ENCODE peak calls at places on chromosome 10, in four cellular contexts. C, H, P and V are unnamed samples.

GRCh38 chr10:69715156-69715898 is 85.3 kb downstream of the FAM241B start:
- DNase-seq in C (no peak), H (no peak), P (peak), V (no peak)

GRCh38 chr10:9275861-9276260 is 1221.4 kb downstream of the GATA3 start:
- DNase-seq in C (no peak), H (no peak), P (no peak), V (no peak)

GRCh38 chr10:131277969-131278368 is 33.6 kb downstream of the TCERG1L start:
- DNase-seq in C (no peak), H (no peak), P (no peak), V (no peak)

GRCh38 chr10:61662794-61663259 is at the start of gene CABCOCO1:
- DNase-seq in C (peak), H (peak), P (peak), V (peak)

GRCh38 chr10:58513189-58514101 is 773 bp downstream of the BICC1 start:
- DNase-seq in C (no peak), H (peak), P (peak), V (no peak)

GRCh38 chr10:69320521-69320920 is 42.2 kb downstream of the HK1 start:
- DNase-seq in C (no peak), H (no peak), P (no peak), V (no peak)

GRCh38 chr10:94011296-94011695 is 17.6 kb downstream of the PLCE1 start:
- DNase-seq in C (no peak), H (no peak), P (no peak), V (peak)

GRCh38 chr10:48981310-48981907 is 41.8 kb upstream of the LRRC18 start:
- DNase-seq in C (peak), H (peak), P (peak), V (peak)

GRCh38 chr10:100890696-100891271 is 22.0 kb upstream of the SLF2 start:
- DNase-seq in C (no peak), H (no peak), P (peak), V (peak)

GRCh38 chr10:3779146-3779707 is 5.8 kb downstream of the KLF6 start:
- DNase-seq in C (no peak), H (no peak), P (peak), V (peak)

GRCh38 chr10:20743935-20744334 is 153.2 kb downstream of the NEBL start:
- DNase-seq in C (no peak), H (no peak), P (no peak), V (no peak)

GRCh38 chr10:87575851-87576250 is 71.2 kb downstream of the MINPP1 start:
- DNase-seq in C (no peak), H (no peak), P (no peak), V (no peak)

GRCh38 chr10:88008866-88009470 is 145.5 kb downstream of the PTEN start:
- DNase-seq in C (no peak), H (no peak), P (peak), V (no peak)

GRCh38 chr10:108852211-108852610 is 1071.1 kb downstream of the XPNPEP1 start:
- DNase-seq in C (no peak), H (no peak), P (no peak), V (no peak)

GRCh38 chr10:119541459-119542356 is 811 bp downstream of the RGS10 start:
- DNase-seq in C (no peak), H (no peak), P (peak), V (peak)

GRCh38 chr10:10870523-10871241 is 147.0 kb upstream of the CELF2 start:
- DNase-seq in C (no peak), H (peak), P (peak), V (no peak)
- H2BK12ac ChIP-seq in C (no peak), H (no peak), P (peak), V (no peak)

GRCh38 chr10:71739368-71739900 is 19.9 kb upstream of the C10orf105 start:
- DNase-seq in C (no peak), H (no peak), P (no peak), V (no peak)

GRCh38 chr10:71741671-71742070 is 22.1 kb upstream of the C10orf105 start:
- DNase-seq in C (no peak), H (no peak), P (no peak), V (no peak)

GRCh38 chr10:71742301-71743098 is 22.9 kb upstream of the C10orf105 start:
- DNase-seq in C (no peak), H (no peak), P (no peak), V (no peak)

GRCh38 chr10:71741029-71741428 is 21.5 kb upstream of the C10orf105 start:
- DNase-seq in C (no peak), H (no peak), P (no peak), V (no peak)

DNA sequence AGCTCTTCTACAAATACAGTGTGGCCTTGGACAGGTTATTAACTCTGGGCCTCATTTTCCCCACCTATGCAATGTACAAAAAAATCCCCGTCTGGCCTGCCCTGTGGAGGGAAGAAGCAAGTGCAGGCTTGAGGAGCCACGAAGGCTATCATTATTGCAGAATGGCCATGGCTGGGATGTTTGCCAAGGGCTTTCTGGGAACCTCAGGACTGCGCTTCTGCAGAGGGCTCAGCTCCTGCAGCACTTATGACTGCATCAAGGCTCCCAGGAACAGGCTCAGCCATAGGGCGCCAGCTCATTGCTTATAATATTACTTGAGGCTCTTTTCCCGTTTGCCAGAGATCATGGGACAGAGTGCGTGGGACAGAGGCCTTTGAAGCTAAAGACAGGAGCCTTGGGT is 20.5 kb upstream of the C10orf105 start:
- DNase-seq in C (no peak), H (no peak), P (peak), V (peak)
- H3K4ac ChIP-seq in C (no peak), H (no peak), P (no peak), V (no peak)

DNA sequence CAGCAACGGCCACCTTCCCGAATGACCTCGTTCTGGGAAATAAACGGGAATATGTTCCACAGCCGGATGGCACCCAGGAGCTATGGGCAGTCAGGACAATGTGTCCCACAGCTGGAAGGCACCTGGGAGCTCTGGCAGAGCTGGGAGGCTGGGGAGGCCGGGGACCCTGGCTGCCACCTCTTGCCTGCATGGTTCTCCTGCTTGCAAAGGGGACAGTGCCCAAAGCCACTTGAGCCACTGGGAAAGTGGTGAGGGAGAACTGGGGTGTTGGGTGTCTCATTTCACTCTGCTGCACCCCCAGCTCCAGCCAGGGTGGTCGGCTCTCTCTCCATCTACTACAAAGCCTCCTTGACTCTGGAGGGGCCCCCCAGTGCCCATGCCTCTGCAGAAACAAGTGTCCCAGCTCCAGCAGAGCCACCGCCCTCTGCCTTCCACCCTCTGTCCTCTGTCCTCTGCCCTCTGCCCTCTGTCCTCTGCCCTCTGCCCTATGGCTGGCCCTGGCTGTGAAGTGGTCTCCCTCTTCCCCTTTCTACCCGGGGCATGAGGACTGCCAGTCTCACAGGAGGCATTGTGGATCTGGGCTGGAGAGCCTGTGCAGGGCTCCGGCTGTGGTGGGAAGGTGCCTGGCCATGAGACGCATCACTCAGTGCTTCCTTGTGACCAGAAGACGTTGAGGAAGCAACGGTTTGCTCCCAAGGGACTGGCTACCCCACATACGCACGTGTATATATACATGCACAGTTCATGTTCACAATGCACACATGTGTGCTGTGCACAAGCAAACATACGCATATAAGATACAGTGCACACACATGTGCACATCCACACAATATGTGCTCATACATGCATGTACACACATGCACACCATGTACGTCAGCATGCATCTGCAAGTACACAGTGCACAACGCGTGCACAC is 21.5 kb upstream of the INPP5A start:
- DNase-seq in C (no peak), H (no peak), P (no peak), V (no peak)
- H2BK12ac ChIP-seq in C (peak), H (peak), P (peak), V (peak)

GRCh38 chr10:29576681-29577080 is 58.1 kb downstream of the SVIL start:
- DNase-seq in C (no peak), H (no peak), P (no peak), V (peak)
- H3K4ac ChIP-seq in C (no peak), H (no peak), P (no peak), V (peak)

GRCh38 chr10:104120061-104120460 is 1.9 kb upstream of the SFR1 start:
- DNase-seq in C (no peak), H (no peak), P (no peak), V (peak)

GRCh38 chr10:104120512-104120902 is 1.5 kb upstream of the SFR1 start:
- DNase-seq in C (no peak), H (no peak), P (no peak), V (no peak)

GRCh38 chr10:104120903-104121484 is 977 bp upstream of the SFR1 start:
- DNase-seq in C (peak), H (peak), P (peak), V (peak)

GRCh38 chr10:104122273-104123107 is 519 bp downstream of the SFR1 start:
- DNase-seq in C (no peak), H (no peak), P (no peak), V (no peak)

GRCh38 chr10:104121485-104122272 is at the start of gene SFR1:
- DNase-seq in C (peak), H (peak), P (peak), V (peak)
- H2BK12ac ChIP-seq in C (peak), H (no peak), P (peak), V (no peak)

GRCh38 chr10:127736222-127736914 is 617 bp upstream of the FOXI2 start:
- DNase-seq in C (no peak), H (no peak), P (no peak), V (no peak)
- H3K4ac ChIP-seq in C (no peak), H (no peak), P (no peak), V (no peak)

GRCh38 chr10:73732931-73733623 is 11.1 kb upstream of the SEC24C start:
- DNase-seq in C (no peak), H (no peak), P (no peak), V (no peak)
- H2BK12ac ChIP-seq in C (no peak), H (no peak), P (no peak), V (no peak)

DNA sequence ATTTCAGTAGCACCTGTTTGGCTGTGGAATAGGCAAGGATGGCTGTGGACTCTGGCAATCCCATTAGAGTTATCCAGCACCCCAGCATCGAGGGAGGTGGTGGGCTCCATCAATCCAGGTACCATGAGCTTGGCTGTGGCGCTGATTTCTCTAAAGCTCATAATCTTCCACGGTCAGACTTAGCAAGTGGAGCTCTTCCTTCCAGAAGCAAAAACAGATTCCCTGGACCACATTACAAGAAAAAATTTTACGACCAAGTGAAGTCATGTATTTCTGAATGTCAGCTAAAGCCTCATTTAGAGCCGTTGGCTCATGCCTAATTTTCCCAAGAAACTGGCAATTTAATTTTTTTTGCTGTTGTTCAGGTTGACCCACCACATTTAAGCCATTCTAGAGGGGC is 135.1 kb downstream of the CELF2 start:
- DNase-seq in C (no peak), H (no peak), P (no peak), V (no peak)
- H3K4ac ChIP-seq in C (no peak), H (no peak), P (no peak), V (no peak)

DNA sequence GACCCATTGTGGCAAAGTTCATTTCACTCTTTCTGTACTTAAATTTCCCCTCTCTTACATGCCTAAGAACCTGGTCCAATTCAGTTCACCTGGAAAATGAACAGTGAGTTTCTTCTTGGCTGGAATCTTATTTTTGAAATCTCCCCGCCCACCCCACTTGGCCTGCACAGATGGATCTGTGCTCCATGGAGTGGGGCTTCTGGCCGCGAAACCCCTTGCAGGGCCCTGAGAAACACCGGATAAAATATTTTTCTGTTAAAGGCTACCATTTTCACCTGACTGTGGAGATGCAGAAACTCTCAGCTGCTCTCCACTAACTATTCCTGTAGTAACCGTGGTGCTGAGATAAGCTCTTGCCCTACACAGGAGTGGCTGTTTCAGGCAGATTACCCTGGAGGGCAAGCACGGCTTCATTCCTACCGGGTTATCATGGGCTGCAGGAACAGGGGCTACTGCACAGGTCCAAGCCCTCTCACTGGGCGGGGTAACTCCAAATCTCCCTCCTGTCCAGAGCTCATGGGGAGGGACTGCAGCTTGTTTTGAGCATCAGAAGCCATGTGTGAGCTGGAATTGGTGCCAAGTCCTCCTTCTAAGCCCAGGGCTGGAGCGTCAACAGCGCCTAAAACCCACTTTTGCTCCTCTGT is 118.9 kb downstream of the PRPF18 start:
- DNase-seq in C (no peak), H (no peak), P (peak), V (peak)
- H2BK12ac ChIP-seq in C (peak), H (no peak), P (no peak), V (no peak)

DNA sequence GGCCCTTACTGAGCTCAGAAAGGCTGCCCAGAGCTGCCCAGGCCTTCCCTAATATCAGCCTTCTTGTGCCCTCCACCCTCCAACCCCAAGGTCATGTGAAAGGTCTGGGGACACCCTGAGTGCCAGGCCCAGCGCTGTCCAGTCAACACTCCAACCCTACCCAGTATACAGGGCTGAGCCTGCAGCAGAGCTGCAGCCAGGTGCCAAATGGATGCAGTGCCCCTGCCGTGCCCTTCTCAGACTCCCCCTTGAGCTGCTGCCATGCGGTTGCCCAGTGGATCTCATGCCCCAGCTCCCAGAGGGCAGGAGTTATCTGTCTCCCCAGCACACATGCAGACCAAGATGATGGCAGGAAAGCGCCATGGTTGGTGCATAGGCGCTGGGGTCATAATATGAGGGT is 61.5 kb downstream of the ZMIZ1 start:
- DNase-seq in C (no peak), H (no peak), P (no peak), V (no peak)
- H3K4ac ChIP-seq in C (peak), H (peak), P (peak), V (no peak)